ENCODE peak calls at places on chromosomes 1 and 21, in nine cellular contexts. I, X, P, F, M, S, Y, L and G are unnamed samples.

GRCh38 chr21:46052703-46053651 is 44.9 kb upstream of the COL6A2 start:
- DNase-seq in F (no peak), S (peak; percentile 45), M (peak; percentile 46), Y (no peak), X (peak; percentile 75), P (peak; percentile 62), L (no peak), I (no peak), G (no peak)

GRCh38 chr21:45280969-45281368 is 6.7 kb downstream of the POFUT2 start:
- DNase-seq in P (peak; percentile 50), M (no peak), L (no peak), Y (no peak), S (no peak), I (no peak), X (no peak), F (no peak), G (no peak)

GRCh38 chr1:207152792-207153434 is 48.9 kb downstream of the C4BPA start:
- DNase-seq in X (no peak), P (no peak), M (no peak), S (no peak), F (no peak), Y (no peak), L (no peak), I (no peak), G (no peak)

GRCh38 chr1:245156736-245157505 is 2.1 kb downstream of the KIF26B start:
- DNase-seq in S (peak; percentile 47), L (peak; percentile 30), I (peak; percentile 22), M (peak; percentile 19), P (no peak), Y (no peak), F (peak; percentile 54), X (peak; percentile 37), G (no peak)

GRCh38 chr1:67564193-67564592 is 120.8 kb upstream of the GADD45A start:
- DNase-seq in L (no peak), S (peak; percentile 19), F (no peak), P (peak; percentile 77), Y (peak; percentile 91), M (peak; percentile 75), X (no peak), I (no peak), G (no peak)

GRCh38 chr1:234125283-234125682 is 220.8 kb downstream of the SLC35F3 start:
- DNase-seq in S (no peak), P (no peak), L (peak; percentile 79), M (peak; percentile 3), I (peak; percentile 22), Y (no peak), F (peak; percentile 88), X (no peak), G (no peak)

GRCh38 chr1:220093361-220094015 is 444 bp upstream of the IARS2 start:
- DNase-seq in X (no peak), M (no peak), S (no peak), L (peak; percentile 6), F (no peak), P (peak; percentile 94), Y (no peak), I (no peak), G (no peak)

GRCh38 chr1:9410737-9411297 is 118.1 kb downstream of the SPSB1 start:
- DNase-seq in X (peak; percentile 29), M (peak; percentile 30), Y (peak; percentile 65), L (peak; percentile 75), I (no peak), S (peak; percentile 53), P (no peak), F (peak; percentile 29), G (no peak)

GRCh38 chr21:25273945-25274344 is 333.3 kb downstream of the MRPL39 start:
- DNase-seq in S (no peak), Y (no peak), X (no peak), I (no peak), L (no peak), F (no peak), M (no peak), P (no peak), G (no peak)

GRCh38 chr21:41059871-41060270 is 108.1 kb upstream of the BACE2 start:
- DNase-seq in L (no peak), S (no peak), Y (no peak), P (no peak), X (no peak), F (no peak), M (no peak), I (no peak), G (no peak)

GRCh38 chr1:55277377-55278130 is 62.4 kb upstream of the USP24 start:
- DNase-seq in X (peak; percentile 73), I (peak; percentile 81), F (peak; percentile 89), Y (peak; percentile 66), M (peak; percentile 80), P (peak; percentile 89), S (peak; percentile 72), L (peak; percentile 85), G (peak; percentile 68)

GRCh38 chr1:197319631-197320030 is 51.6 kb downstream of the CRB1 start:
- DNase-seq in P (no peak), M (no peak), X (no peak), Y (no peak), S (no peak), F (no peak), I (no peak), L (no peak), G (no peak)

GRCh38 chr1:17878837-17879236 is 123.7 kb downstream of the ACTL8 start:
- DNase-seq in F (no peak), M (peak; percentile 83), I (no peak), X (no peak), S (peak; percentile 35), P (peak; percentile 58), L (no peak), Y (no peak), G (peak; percentile 27)

GRCh38 chr1:87398644-87399043 is 70.0 kb downstream of the LMO4 start:
- DNase-seq in I (no peak), P (no peak), L (no peak), M (peak; percentile 25), S (no peak), F (no peak), X (peak; percentile 7), Y (no peak), G (peak; percentile 57)

GRCh38 chr1:216847385-216848036 is 124.3 kb upstream of the ESRRG start:
- DNase-seq in X (no peak), P (no peak), L (no peak), I (no peak), M (peak; percentile 10), F (no peak), Y (no peak), S (no peak), G (no peak)

GRCh38 chr1:192546596-192547199 is 28.9 kb upstream of the RGS1 start:
- DNase-seq in I (no peak), Y (peak; percentile 73), M (peak; percentile 82), F (no peak), L (no peak), P (no peak), X (no peak), S (no peak), G (no peak)

GRCh38 chr1:151946366-151946764 is 37.1 kb upstream of the THEM4 start:
- DNase-seq in S (no peak), M (no peak), F (no peak), L (no peak), X (no peak), P (no peak), I (no peak), Y (no peak), G (peak; percentile 87)

GRCh38 chr1:152501704-152502103 is 8.9 kb upstream of the LCE5A start:
- DNase-seq in P (no peak), L (no peak), F (no peak), M (no peak), Y (no peak), S (no peak), X (no peak), I (no peak), G (no peak)

GRCh38 chr1:110201157-110201825 is 8.8 kb upstream of the KCNC4 start:
- DNase-seq in L (no peak), P (no peak), S (no peak), M (no peak), X (no peak), Y (no peak), F (no peak), I (no peak), G (no peak)
- H3K27ac ChIP-seq in L (no peak overlapping the region), P (no peak overlapping the region), S (no peak overlapping the region), M (no peak overlapping the region), X (no peak overlapping the region), Y (no peak overlapping the region), F (no peak overlapping the region), I (no peak overlapping the region), G (no peak overlapping the region)

DNA sequence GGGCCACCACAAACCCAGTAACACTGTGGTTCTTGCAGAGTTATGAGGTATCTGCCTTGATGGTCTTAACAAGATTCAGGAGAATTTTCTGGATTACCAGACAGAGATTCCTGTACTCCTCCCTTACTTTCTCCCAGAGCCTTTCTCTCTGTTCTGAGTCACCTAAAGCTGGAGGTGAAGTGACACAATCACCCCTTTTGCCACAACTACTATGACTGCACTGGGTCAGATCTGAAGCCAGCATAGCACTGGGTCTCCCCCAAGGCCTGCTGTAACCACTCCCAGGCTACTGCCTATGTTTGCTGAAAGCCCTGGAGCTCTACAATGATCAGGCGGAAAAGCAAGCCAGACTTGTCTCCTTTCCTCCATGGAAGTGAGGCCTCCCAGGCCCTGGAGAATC is 156.7 kb upstream of the NEGR1 start:
- DNase-seq in S (no peak), X (peak; percentile 45), I (no peak), L (no peak), M (no peak), P (no peak), F (no peak), Y (peak; percentile 19), G (no peak)
- H3K27ac ChIP-seq in S (no peak overlapping the region), X (peak overlapping the region; percentile 46), I (no peak overlapping the region), L (no peak overlapping the region), M (no peak overlapping the region), P (no peak overlapping the region), F (no peak overlapping the region), Y (peak overlapping the region; percentile 48), G (no peak overlapping the region)

GRCh38 chr1:211648980-211649934 is 26.2 kb downstream of the NEK2 start:
- DNase-seq in S (peak; percentile 15), L (peak; percentile 55), X (no peak), P (peak; percentile 78), I (peak; percentile 45), F (no peak), Y (no peak), M (peak; percentile 41), G (no peak)

GRCh38 chr1:211647666-211648065 is 27.8 kb downstream of the NEK2 start:
- DNase-seq in I (peak; percentile 45), P (no peak), M (no peak), X (no peak), Y (no peak), F (no peak), S (no peak), L (no peak), G (no peak)

GRCh38 chr1:211650922-211651303 is 24.5 kb downstream of the NEK2 start:
- DNase-seq in L (no peak), X (no peak), I (no peak), S (no peak), M (no peak), F (no peak), P (no peak), Y (no peak), G (no peak)

GRCh38 chr1:211646566-211646965 is 28.9 kb downstream of the NEK2 start:
- DNase-seq in S (no peak), L (no peak), X (no peak), P (no peak), I (no peak), Y (no peak), M (no peak), F (no peak), G (no peak)

GRCh38 chr1:211648336-211648735 is 27.1 kb downstream of the NEK2 start:
- DNase-seq in M (no peak), P (no peak), F (no peak), Y (peak; percentile 89), L (peak; percentile 33), S (peak; percentile 21), I (peak; percentile 60), X (no peak), G (peak; percentile 70)
- H3K27ac ChIP-seq in M (no peak overlapping the region), P (no peak overlapping the region), F (no peak overlapping the region), Y (peak overlapping the region; percentile 51), L (no peak overlapping the region), S (no peak overlapping the region), I (peak overlapping the region; percentile 55), X (no peak overlapping the region), G (peak overlapping the region; percentile 12)

GRCh38 chr1:13790290-13791035 is 90.5 kb downstream of the PRDM2 start:
- DNase-seq in I (no peak), P (no peak), M (no peak), Y (no peak), F (no peak), X (no peak), L (no peak), S (no peak), G (no peak)
- H3K27ac ChIP-seq in I (no peak overlapping the region), P (no peak overlapping the region), M (no peak overlapping the region), Y (no peak overlapping the region), F (no peak overlapping the region), X (no peak overlapping the region), L (no peak overlapping the region), S (no peak overlapping the region), G (no peak overlapping the region)